ENCODE peak calls at places on chromosome 19, in ten cellular contexts. I is CD8-positive, alpha-beta T cell; O is pancreas; U is uterus; K is heart left ventricle; Y is cardiac muscle cell; H is spleen; Q is SK-N-SH; Z is Peyer's patch; R is endothelial cell of umbilical vein. J is an unnamed sample.

GRCh38 chr19:11191934-11192333 is 5.4 kb downstream of the KANK2 start:
- DNase-seq in I (no peak), Y (no peak), Q (no peak), K (no peak), R (no peak), O (no peak), U (no peak), H (no peak), Z (no peak), J (no peak)

GRCh38 chr19:39582891-39583625 is 19.3 kb upstream of the LGALS13 start:
- DNase-seq in Q (no peak), Z (no peak), R (no peak), I (no peak), U (no peak), K (no peak), H (no peak), O (no peak), Y (no peak), J (no peak)

GRCh38 chr19:4206818-4207484 is 22.4 kb upstream of the EBI3 start:
- DNase-seq in O (no peak), R (no peak), Y (peak), Q (no peak), K (no peak), U (no peak), Z (no peak), I (no peak), H (no peak), J (no peak)

GRCh38 chr19:50317115-50317514 is 12.1 kb downstream of the KCNC3 start:
- DNase-seq in I (no peak), H (no peak), O (no peak), K (no peak), R (no peak), Z (no peak), U (no peak), Y (no peak), Q (no peak), J (no peak)

GRCh38 chr19:35352448-35353304 is 5.0 kb downstream of the FFAR1 start:
- DNase-seq in Y (peak), U (no peak), O (peak), K (peak), Q (peak), I (peak), Z (peak), R (peak), H (peak), J (peak)

GRCh38 chr19:1852729-1853128 is 4.4 kb upstream of the REXO1 start:
- DNase-seq in Q (no peak), Y (no peak), K (no peak), R (no peak), U (no peak), O (peak), I (no peak), Z (no peak), H (peak), J (no peak)

GRCh38 chr19:15194938-15195337 is 5.9 kb downstream of the NOTCH3 start:
- DNase-seq in H (no peak), I (no peak), Z (no peak), U (no peak), O (no peak), Y (peak), Q (no peak), R (no peak), K (no peak), J (no peak)

GRCh38 chr19:53432088-53432661 is 391 bp downstream of the ZNF761 start:
- DNase-seq in H (peak), I (no peak), O (peak), Y (peak), R (peak), Z (peak), U (no peak), Q (peak), K (peak), J (peak)

GRCh38 chr19:45475537-45476348 is 7.9 kb downstream of the FOSB start:
- DNase-seq in R (no peak), K (no peak), Y (no peak), O (peak), U (no peak), Z (no peak), I (no peak), H (no peak), Q (no peak), J (no peak)

GRCh38 chr19:16715613-16716012 is 4.0 kb upstream of the NWD1 start:
- DNase-seq in Q (no peak), H (no peak), Y (no peak), O (no peak), U (no peak), Z (no peak), K (no peak), R (no peak), I (no peak), J (no peak)

GRCh38 chr19:11551603-11552235 is 7.3 kb downstream of the ELOF1 start:
- DNase-seq in Y (peak), R (no peak), H (no peak), K (peak), U (peak), O (no peak), Q (peak), I (no peak), Z (no peak), J (no peak)

GRCh38 chr19:38360839-38361631 is 13.3 kb upstream of the PSMD8 start:
- DNase-seq in O (no peak), H (no peak), Z (no peak), U (no peak), I (no peak), R (no peak), Q (peak), K (no peak), Y (no peak), J (no peak)

GRCh38 chr19:38359242-38360021 is 14.9 kb upstream of the PSMD8 start:
- DNase-seq in H (no peak), U (no peak), Y (no peak), Z (no peak), Q (no peak), K (no peak), I (no peak), R (no peak), O (no peak), J (no peak)

GRCh38 chr19:38360351-38360750 is 14.0 kb upstream of the PSMD8 start:
- DNase-seq in Z (no peak), Y (no peak), Q (no peak), R (no peak), U (no peak), K (no peak), I (no peak), H (no peak), O (no peak), J (no peak)

GRCh38 chr19:38362076-38362945 is 12.1 kb upstream of the PSMD8 start:
- DNase-seq in Q (peak), I (peak), H (peak), Z (peak), K (peak), U (peak), R (peak), Y (peak), O (peak), J (peak)

GRCh38 chr19:38361633-38362075 is 12.7 kb upstream of the PSMD8 start:
- DNase-seq in Q (peak), K (peak), R (peak), H (peak), O (peak), U (peak), Y (peak), I (peak), Z (peak), J (peak)
- TF ChIP-seq CTCF in Q (peak), K (no peak), R (no peak), H (peak), O (no peak), U (peak), Y (no peak), I (peak), Z (peak), J (no peak)

GRCh38 chr19:6393982-6394412 is 1.0 kb upstream of the GTF2F1 start:
- DNase-seq in Y (no peak), U (no peak), Z (no peak), O (no peak), I (peak), K (peak), R (no peak), H (no peak), Q (no peak), J (no peak)
- H3K27ac ChIP-seq in Y (peak), U (peak), Z (peak), O (peak), I (peak), K (peak), R (peak), H (peak), Q (peak), J (peak)

DNA sequence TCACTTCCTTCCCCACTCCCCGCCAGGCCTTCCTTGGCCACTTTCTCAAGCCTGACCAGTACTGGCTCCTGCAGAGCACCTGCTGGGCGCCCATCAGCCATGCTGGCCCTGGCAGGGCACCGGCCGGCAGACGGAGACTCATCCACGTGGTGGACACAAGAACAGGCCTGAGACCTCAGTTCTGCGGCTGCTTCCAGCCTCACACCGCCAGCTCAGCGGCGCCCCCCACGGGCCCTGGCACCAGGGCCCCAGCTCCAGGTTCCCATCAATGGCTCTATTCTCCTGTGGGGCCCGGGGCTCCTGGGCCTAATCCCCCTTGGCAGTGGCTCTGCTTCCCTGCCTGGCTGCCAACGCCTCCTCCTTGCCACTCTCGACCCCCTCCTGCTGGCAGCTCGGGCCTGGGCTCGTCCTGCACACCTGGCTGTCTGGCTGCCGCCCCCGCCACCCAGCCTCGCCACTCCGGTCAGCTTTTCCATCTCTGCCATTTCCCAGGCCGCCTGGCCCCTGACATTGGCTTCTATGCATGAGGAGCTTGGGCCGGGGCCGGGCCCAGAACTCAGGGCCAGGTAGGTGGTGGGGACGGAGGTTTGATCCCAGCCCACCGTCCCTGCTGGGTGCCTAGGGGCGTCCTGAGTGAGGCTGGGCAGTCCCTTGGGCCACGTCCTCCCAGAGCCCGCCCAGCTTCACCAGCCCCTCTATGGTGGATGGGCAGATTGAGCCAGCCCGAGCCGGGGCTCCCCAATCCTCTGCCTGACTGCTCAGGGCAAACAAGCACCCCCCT is 6.2 kb downstream of the NDUFA11 start:
- DNase-seq in K (no peak), O (no peak), I (no peak), Y (no peak), H (no peak), U (no peak), Z (no peak), R (no peak), Q (no peak), J (no peak)
- TF ChIP-seq CTCF in K (no peak), O (no peak), I (no peak), Y (no peak), H (no peak), U (no peak), Z (no peak), R (no peak), Q (peak), J (no peak)

GRCh38 chr19:378706-379105 is 30.2 kb downstream of the C2CD4C start:
- DNase-seq in U (no peak), Z (peak), H (peak), Y (no peak), K (peak), O (no peak), R (no peak), I (no peak), Q (no peak), J (no peak)

GRCh38 chr19:384801-385169 is 24.2 kb downstream of the C2CD4C start:
- DNase-seq in R (no peak), Z (no peak), U (no peak), Y (no peak), K (peak), I (no peak), Q (no peak), O (no peak), H (peak), J (no peak)

GRCh38 chr19:383922-384800 is 24.8 kb downstream of the C2CD4C start:
- DNase-seq in H (peak), Q (peak), I (no peak), R (peak), K (peak), U (no peak), O (no peak), Y (peak), Z (peak), J (no peak)

GRCh38 chr19:379796-380195 is 29.2 kb downstream of the C2CD4C start:
- DNase-seq in I (no peak), H (peak), Z (peak), Y (no peak), R (no peak), Q (no peak), K (peak), O (no peak), U (no peak), J (no peak)

DNA sequence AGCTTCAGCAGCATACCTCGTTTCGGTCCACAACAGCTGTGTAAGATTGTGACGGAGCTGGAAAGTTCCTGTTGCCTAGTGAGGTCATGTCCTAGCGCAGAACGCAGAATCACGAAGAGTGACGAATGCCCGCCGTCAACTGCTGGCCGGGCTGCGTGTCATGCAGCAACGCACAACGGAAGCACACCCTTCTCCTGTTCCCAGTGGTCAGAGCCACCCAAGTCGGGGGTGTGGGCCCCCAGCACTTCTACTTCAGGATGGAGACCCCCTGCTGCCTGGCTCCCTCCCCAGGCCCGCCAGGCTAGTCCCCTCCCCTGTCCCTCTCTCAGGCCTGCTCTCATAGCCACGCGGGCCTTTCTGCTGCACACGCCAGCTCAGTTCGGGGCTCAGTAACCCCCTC is 25.9 kb downstream of the C2CD4C start:
- DNase-seq in Q (no peak), H (peak), I (no peak), Y (no peak), Z (peak), K (peak), U (no peak), R (no peak), O (no peak), J (no peak)
- H3K27ac ChIP-seq in Q (no peak), H (no peak), I (no peak), Y (no peak), Z (no peak), K (no peak), U (no peak), R (no peak), O (no peak), J (no peak)

DNA sequence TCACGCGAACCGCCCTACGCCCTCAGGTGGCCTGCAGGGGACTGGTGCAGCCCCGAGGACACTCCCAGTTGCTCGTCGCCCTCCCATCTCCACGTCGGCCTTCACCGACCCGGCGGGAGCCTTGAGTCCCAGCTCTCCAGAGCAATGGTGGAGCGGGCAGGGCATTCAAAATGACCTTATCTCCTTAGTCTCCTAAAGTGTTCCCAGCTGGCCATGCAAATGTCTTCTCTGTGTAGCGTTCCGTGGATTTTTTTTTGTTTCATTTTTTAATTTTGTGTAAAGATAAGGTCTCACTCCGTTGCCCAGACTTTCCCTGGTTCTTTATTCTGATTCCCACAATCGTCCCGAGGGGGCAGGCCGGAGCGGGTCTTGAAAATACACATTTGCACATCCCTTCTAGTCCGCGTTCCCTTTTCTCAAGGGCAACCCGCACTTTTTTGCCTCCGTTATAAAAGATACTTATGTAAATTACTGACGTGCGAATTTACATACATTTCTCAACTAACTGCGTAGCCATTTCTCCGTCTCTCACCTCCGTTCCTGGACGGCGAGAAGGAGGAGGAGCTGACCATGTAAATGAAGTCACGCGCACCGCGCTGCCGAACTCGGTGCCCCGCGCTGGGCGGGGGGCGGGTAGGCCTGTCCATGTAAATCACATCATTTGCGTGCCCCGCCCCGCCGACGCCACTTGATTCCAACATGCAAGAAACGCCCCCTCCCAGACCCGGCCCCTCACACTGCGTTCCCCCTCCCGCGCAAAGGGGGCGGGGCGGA is 581 bp upstream of the EGLN2 start:
- DNase-seq in Z (peak), I (peak), H (peak), Y (peak), K (peak), Q (peak), R (peak), U (peak), O (peak), J (peak)
- TF ChIP-seq CTCF in Z (peak), I (peak), H (peak), Y (peak), K (no peak), Q (peak), R (peak), U (peak), O (no peak), J (peak)

DNA sequence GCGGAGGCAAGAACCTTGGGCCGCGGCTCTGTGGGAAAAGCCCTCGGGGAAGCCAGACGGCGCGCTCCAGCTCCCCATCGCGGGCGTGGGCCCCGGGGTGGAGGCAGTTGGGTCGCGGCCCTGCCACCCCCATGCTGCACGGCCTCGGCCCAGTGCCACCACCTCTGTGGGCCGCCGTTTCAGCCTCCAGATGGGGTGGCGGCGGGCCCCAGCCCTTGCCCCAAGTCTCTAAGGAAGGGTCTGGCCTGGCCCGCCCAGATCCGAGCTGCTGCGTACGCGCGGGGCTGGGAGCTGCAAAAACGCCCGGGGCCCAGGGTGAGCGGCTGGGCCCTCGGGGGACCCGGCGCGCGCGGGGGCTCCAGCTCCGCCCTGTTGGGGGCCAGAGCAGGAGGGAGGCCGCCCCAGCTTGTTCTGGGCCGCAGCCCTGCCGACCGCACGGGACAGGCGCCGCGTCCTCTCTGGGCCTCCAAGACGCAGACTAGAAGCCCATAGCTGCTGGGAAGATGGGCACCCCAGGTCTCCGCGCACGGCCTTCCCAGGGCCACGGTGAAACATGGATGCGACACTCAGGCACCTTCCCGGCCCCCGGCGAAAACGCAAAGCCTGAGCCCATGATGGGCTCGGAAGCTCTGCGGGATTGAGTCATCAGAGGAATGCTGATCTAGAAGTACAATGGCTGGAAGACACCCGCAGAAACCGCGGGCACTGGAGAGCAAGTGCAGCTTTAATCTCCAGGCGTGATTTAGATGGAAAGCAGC is 110.1 kb downstream of the KCTD15 start:
- DNase-seq in O (peak), I (no peak), R (peak), Q (no peak), Y (peak), U (no peak), K (no peak), H (no peak), Z (no peak), J (peak)
- H3K27ac ChIP-seq in O (peak), I (no peak), R (no peak), Q (no peak), Y (no peak), U (peak), K (no peak), H (peak), Z (peak), J (no peak)

GRCh38 chr19:46574533-46574932 is 26.6 kb upstream of the CALM3 start:
- DNase-seq in Y (peak), R (no peak), I (no peak), K (no peak), H (no peak), Z (no peak), O (no peak), U (no peak), Q (peak), J (no peak)

GRCh38 chr19:46573679-46574522 is 27.2 kb upstream of the CALM3 start:
- DNase-seq in O (no peak), Z (no peak), Y (no peak), Q (no peak), U (no peak), H (no peak), I (no peak), R (no peak), K (no peak), J (no peak)

GRCh38 chr19:46571495-46571894 is 29.6 kb upstream of the CALM3 start:
- DNase-seq in K (no peak), H (no peak), Y (peak), Q (peak), U (no peak), I (no peak), Z (no peak), O (no peak), R (no peak), J (peak)
- TF ChIP-seq CTCF in K (no peak), H (no peak), Y (no peak), Q (no peak), U (no peak), I (no peak), Z (no peak), O (no peak), R (no peak), J (peak)